ENCODE peak calls at places on chromosome X, in seven cellular contexts. S is H54; F is spleen; W is T-helper 22 cell; Y is H4; C is effector memory CD8-positive, alpha-beta T cell; H is natural killer cell. O is an unnamed sample.

GRCh38 chrX:110853610-110854009 is 58.0 kb upstream of the CHRDL1 start:
- DNase-seq in S (peak; percentile 17), F (no peak), W (no peak), Y (peak; percentile 47), C (no peak), H (no peak), O (no peak)

GRCh38 chrX:53717205-53717604 is 30.7 kb upstream of the HUWE1 start:
- DNase-seq in S (no peak), F (no peak), W (no peak), Y (no peak), C (no peak), H (no peak), O (no peak)

GRCh38 chrX:41491267-41492004 is 44.3 kb downstream of the NYX start:
- DNase-seq in S (peak; percentile 24), F (no peak), W (no peak), Y (peak; percentile 93), C (no peak), H (no peak), O (no peak)

GRCh38 chrX:69216911-69217310 is 51.7 kb upstream of the PJA1 start:
- DNase-seq in S (no peak), F (no peak), W (no peak), Y (no peak), C (no peak), H (no peak), O (no peak)

GRCh38 chrX:7073336-7073735 is 74.2 kb upstream of the STS start:
- DNase-seq in S (no peak), F (no peak), W (no peak), Y (no peak), C (no peak), H (no peak), O (no peak)

GRCh38 chrX:23742174-23742692 is 843 bp downstream of the ACOT9 start:
- DNase-seq in S (no peak), F (no peak), W (no peak), Y (peak; percentile 81), C (no peak), H (no peak), O (no peak)

GRCh38 chrX:3680459-3680858 is 33.0 kb downstream of the PRKX start:
- DNase-seq in S (no peak), F (no peak), W (no peak), Y (peak; percentile 60), C (no peak), H (no peak), O (no peak)

GRCh38 chrX:72029473-72030411 is 102.0 kb downstream of the RTL5 start:
- DNase-seq in S (peak; percentile 28), F (no peak), W (no peak), Y (peak; percentile 76), C (no peak), H (no peak), O (no peak)

GRCh38 chrX:103215768-103216085 is 819 bp downstream of the BEX4 start:
- DNase-seq in S (no peak), F (no peak), W (no peak), Y (no peak), C (no peak), H (no peak), O (no peak)

GRCh38 chrX:48508400-48509244 is at the start of gene PORCN:
- DNase-seq in S (no peak), F (peak; percentile 95), W (peak; percentile 65), Y (no peak), C (peak; percentile 63), H (peak; percentile 67), O (peak; percentile 52)

GRCh38 chrX:130637591-130637990 is 235.8 kb downstream of the RBMX2 start:
- DNase-seq in S (no peak), F (no peak), W (no peak), Y (no peak), C (no peak), H (no peak), O (no peak)

GRCh38 chrX:72408885-72409284 is 103.2 kb upstream of the CITED1 start:
- DNase-seq in S (no peak), F (no peak), W (no peak), Y (no peak), C (no peak), H (no peak), O (no peak)

GRCh38 chrX:7574325-7574724 is 268.6 kb upstream of the VCX start:
- DNase-seq in S (no peak), F (no peak), W (no peak), Y (peak; percentile 4), C (no peak), H (no peak), O (no peak)

GRCh38 chrX:103847174-103847870 is 15.3 kb upstream of the RAB9B start:
- DNase-seq in S (peak; percentile 4), F (no peak), W (no peak), Y (no peak), C (no peak), H (no peak), O (no peak)

GRCh38 chrX:12439396-12439795 is 301.1 kb downstream of the FRMPD4 start:
- DNase-seq in S (no peak), F (no peak), W (no peak), Y (no peak), C (no peak), H (no peak), O (no peak)